ENCODE peak calls at places on chromosomes 4 and X, in eight cellular contexts. F, S, Q, J, W, Y, R and G are unnamed samples.

GRCh38 chr4:91914176-91914804 is 389.5 kb upstream of the GRID2 start:
- DNase-seq in Q (no peak), R (no peak), F (no peak), S (no peak), J (no peak), Y (no peak), W (no peak), G (no peak)

GRCh38 chr4:2834001-2834921 is 9.4 kb upstream of the ADD1 start:
- DNase-seq in W (peak; percentile 8), S (no peak), Y (peak; percentile 21), F (peak; percentile 7), J (no peak), R (peak; percentile 52), Q (no peak), G (peak; percentile 56)

GRCh38 chr4:38449506-38450174 is 214.4 kb upstream of the KLF3 start:
- DNase-seq in F (no peak), S (no peak), Y (no peak), R (no peak), J (no peak), W (no peak), Q (no peak), G (no peak)

GRCh38 chrX:115630204-115630603 is 69.2 kb downstream of the PLS3 start:
- DNase-seq in J (no peak), R (no peak), S (no peak), W (no peak), Y (no peak), F (no peak), Q (no peak), G (no peak)

GRCh38 chr4:152072001-152072485 is 311.2 kb upstream of the GATB start:
- DNase-seq in Y (no peak), W (no peak), R (peak; percentile 3), Q (no peak), F (no peak), J (no peak), S (no peak), G (no peak)

GRCh38 chr4:52837716-52838558 is 24.2 kb upstream of the RASL11B start:
- DNase-seq in R (no peak), Y (no peak), Q (no peak), S (no peak), J (no peak), F (no peak), W (no peak), G (no peak)

GRCh38 chr4:76364763-76365162 is 56.2 kb downstream of the CCDC158 start:
- DNase-seq in Y (no peak), S (no peak), W (no peak), Q (no peak), F (no peak), J (no peak), R (no peak), G (no peak)

GRCh38 chr4:112075129-112075753 is 70.0 kb upstream of the FAM241A start:
- DNase-seq in R (no peak), F (peak; percentile 12), W (no peak), J (no peak), Y (no peak), Q (peak; percentile 51), S (peak; percentile 22), G (no peak)

GRCh38 chrX:2450681-2451080 is 50.1 kb downstream of the DHRSX start:
- DNase-seq in S (no peak), J (no peak), R (no peak), Q (no peak), Y (no peak), W (no peak), F (no peak), G (no peak)

GRCh38 chrX:27966955-27967354 is 14.3 kb downstream of the DCAF8L1 start:
- DNase-seq in Y (no peak), F (peak; percentile 22), R (no peak), Q (no peak), W (no peak), S (no peak), J (no peak), G (no peak)

GRCh38 chr4:2962614-2963184 is 507 bp downstream of the NOP14 start:
- DNase-seq in Y (peak; percentile 36), Q (no peak), R (no peak), S (no peak), W (no peak), J (no peak), F (peak; percentile 40), G (no peak)

GRCh38 chr4:41709844-41710481 is 38.6 kb downstream of the PHOX2B start:
- DNase-seq in S (peak; percentile 38), R (no peak), Y (no peak), J (no peak), F (no peak), W (no peak), Q (no peak), G (no peak)

GRCh38 chrX:16838202-16839066 is 31.7 kb downstream of the RBBP7 start:
- DNase-seq in W (no peak), Y (peak; percentile 41), S (no peak), J (no peak), Q (no peak), R (no peak), F (peak; percentile 13), G (no peak)

GRCh38 chrX:154605566-154605965 is 13.5 kb downstream of the CTAG1B start:
- DNase-seq in S (no peak), R (no peak), Q (no peak), F (no peak), Y (no peak), W (no peak), J (no peak), G (no peak)

GRCh38 chr4:14399919-14400706 is 602.2 kb upstream of the CPEB2 start:
- DNase-seq in Y (no peak), J (no peak), Q (no peak), F (no peak), R (no peak), W (no peak), S (no peak), G (no peak)

GRCh38 chr4:36111180-36111579 is 133.1 kb downstream of the ARAP2 start:
- DNase-seq in Y (no peak), F (no peak), S (no peak), W (no peak), Q (no peak), J (no peak), R (no peak), G (no peak)

DNA sequence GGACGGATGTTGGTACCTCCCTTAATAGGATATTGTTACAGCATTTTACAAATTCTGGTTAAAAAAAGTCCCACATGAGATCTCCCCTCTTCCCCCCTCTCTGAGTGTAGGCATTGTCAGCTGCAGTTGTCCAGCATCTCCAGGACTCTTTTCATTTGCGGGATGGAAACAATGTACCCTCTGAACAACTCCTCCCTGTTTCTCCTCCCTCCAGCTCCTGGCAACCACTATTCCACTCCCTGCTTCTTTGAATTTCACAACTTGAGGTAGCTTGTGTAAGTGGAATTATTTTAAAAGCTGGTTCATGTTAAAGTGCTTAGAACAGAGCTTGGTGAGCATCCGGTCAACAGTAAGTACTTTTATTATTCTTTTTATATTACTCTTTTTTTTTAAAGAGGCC is 69.8 kb downstream of the TBL1X start:
- DNase-seq in S (no peak), Y (no peak), W (no peak), R (no peak), Q (no peak), F (no peak), J (no peak), G (no peak)
- H3K4me1 ChIP-seq in S (peaks cover 14% of the 10 kb centered on the region), Y (no peaks in the 10 kb centered on the region), W (no peaks in the 10 kb centered on the region), R (no peaks in the 10 kb centered on the region), Q (peaks cover 20% of the 10 kb centered on the region), F (no peaks in the 10 kb centered on the region), J (peaks cover 6% of the 10 kb centered on the region), G (peaks cover 36% of the 10 kb centered on the region)

GRCh38 chr4:23851455-23851854 is 38.4 kb downstream of the PPARGC1A start:
- DNase-seq in Y (no peak), R (no peak), W (no peak), Q (no peak), F (no peak), J (no peak), S (no peak), G (no peak)

GRCh38 chr4:23844961-23845360 is 44.9 kb downstream of the PPARGC1A start:
- DNase-seq in Q (no peak), S (no peak), Y (no peak), W (no peak), F (no peak), R (no peak), J (no peak), G (no peak)

GRCh38 chr4:23847158-23847557 is 42.7 kb downstream of the PPARGC1A start:
- DNase-seq in Y (no peak), F (no peak), W (no peak), R (no peak), Q (no peak), S (no peak), J (no peak), G (no peak)
- TF ChIP-seq EP300 in Y (no peak), F (no peak), W (no peak), R (no peak), Q (no peak), S (no peak), J (no peak), G (no peak)

DNA sequence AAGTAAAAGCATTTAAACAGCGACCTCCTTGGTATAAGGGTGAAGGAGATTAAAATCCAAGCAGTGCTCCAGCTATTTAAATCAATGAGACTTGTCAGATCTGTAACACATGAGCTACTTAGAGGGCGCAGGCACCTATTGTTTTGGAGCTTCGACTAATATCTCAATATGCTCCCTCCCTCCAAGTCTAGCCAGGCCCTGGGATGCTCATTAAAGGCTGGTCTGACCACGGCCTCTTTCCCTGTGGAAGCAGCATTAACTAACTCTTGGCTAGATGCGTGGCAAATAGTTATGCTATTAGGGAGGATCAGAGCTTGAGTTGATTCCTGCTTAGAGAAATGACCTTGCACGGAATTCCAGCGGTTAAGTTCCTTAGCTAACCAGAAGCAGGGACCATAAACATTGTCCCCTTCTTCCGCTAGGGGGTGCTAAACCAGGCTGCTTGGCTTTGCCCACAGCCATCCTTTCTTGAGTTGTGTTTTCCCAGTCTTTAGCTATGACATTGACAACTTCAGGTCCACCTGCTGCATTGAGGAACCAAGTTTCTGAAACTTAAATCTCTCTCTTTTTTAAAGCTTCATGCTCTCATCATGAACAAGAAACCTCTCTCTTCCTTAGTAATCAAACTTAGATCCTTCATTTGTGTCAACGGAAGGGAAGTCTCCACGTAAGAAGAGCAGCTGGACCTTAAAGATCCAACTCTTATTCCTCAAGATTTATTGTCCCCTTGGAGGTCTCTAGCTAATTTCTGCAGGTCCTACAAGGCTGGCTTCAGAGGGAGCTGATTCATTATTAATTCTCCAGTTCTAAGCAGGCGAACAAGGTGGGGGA is 80.7 kb upstream of the IGFBP7 start:
- DNase-seq in R (no peak), J (no peak), S (peak; percentile 5), Q (peak; percentile 69), W (no peak), Y (no peak), F (peak; percentile 27), G (no peak)
- H3K4me1 ChIP-seq in R (no peaks in the 10 kb centered on the region), J (no peaks in the 10 kb centered on the region), S (no peaks in the 10 kb centered on the region), Q (peaks cover 9% of the 10 kb centered on the region), W (no peaks in the 10 kb centered on the region), Y (no peaks in the 10 kb centered on the region), F (peaks cover 10% of the 10 kb centered on the region), G (peaks cover 49% of the 10 kb centered on the region)

GRCh38 chr4:27276322-27277073 is 415.9 kb downstream of the STIM2 start:
- DNase-seq in Q (no peak), W (no peak), S (no peak), Y (no peak), J (no peak), R (no peak), F (no peak), G (no peak)

DNA sequence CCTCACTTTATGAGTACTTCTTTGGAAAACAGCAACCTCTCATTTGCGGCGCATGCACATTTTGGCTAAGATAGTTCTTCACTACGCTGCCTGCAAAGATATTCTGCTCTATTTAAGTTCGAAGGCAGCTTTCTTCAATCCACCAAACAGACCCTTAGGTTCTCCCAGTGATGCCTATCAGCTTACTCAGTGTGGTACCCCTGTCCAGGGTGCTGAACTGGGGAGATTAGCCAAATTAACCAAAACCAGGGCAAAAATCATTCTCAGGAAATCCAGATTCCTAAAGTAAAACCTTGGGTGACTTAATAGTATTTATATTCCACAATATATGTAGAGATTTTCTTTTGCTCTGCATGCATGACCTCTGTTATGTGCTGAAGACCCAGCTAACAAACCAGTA is 418.0 kb downstream of the STIM2 start:
- DNase-seq in Y (no peak), F (no peak), S (no peak), J (no peak), Q (peak; percentile 17), R (no peak), W (no peak), G (no peak)
- TF ChIP-seq EP300 in Y (no peak), F (no peak), S (no peak), J (no peak), Q (no peak), R (no peak), W (no peak), G (no peak)